ENCODE peak calls at places on chromosomes 12 and 14, in seven cellular contexts. E is SK-N-SH, Z is GM12878, U is HepG2, D is K562, X is H1, K is HCT116. N is an unnamed sample.

GRCh38 chr14:101758913-101759593 is 2.5 kb upstream of the PPP2R5C start:
- DNase-seq in E (no peak), Z (no peak), U (no peak), D (no peak), X (no peak), K (no peak), N (no peak)

GRCh38 chr14:103121846-103122577 is 1.2 kb upstream of the TNFAIP2 start:
- DNase-seq in E (peak), Z (no peak), U (peak), D (peak), X (peak), K (no peak), N (peak)

GRCh38 chr12:124490584-124491305 is 76.7 kb downstream of the NCOR2 start:
- DNase-seq in E (peak), Z (no peak), U (no peak), D (peak), X (no peak), K (no peak), N (no peak)

GRCh38 chr14:53500191-53500590 is 347.1 kb upstream of the DDHD1 start:
- DNase-seq in E (no peak), Z (no peak), U (no peak), D (no peak), X (no peak), K (no peak), N (no peak)

GRCh38 chr12:28248555-28249127 is 58.4 kb downstream of the CCDC91 start:
- DNase-seq in E (no peak), Z (no peak), U (no peak), D (no peak), X (no peak), K (no peak), N (no peak)

GRCh38 chr12:15664491-15664890 is 124.7 kb downstream of the EPS8 start:
- DNase-seq in E (no peak), Z (no peak), U (no peak), D (no peak), X (no peak), K (no peak), N (no peak)

GRCh38 chr12:94640134-94640928 is 10.0 kb downstream of the TMCC3 start:
- DNase-seq in E (no peak), Z (peak), U (no peak), D (no peak), X (no peak), K (no peak), N (no peak)

GRCh38 chr12:67928621-67929369 is 60.5 kb upstream of the IFNG-AS1 start:
- DNase-seq in E (no peak), Z (no peak), U (no peak), D (no peak), X (no peak), K (no peak), N (no peak)

GRCh38 chr12:65106948-65107347 is 14.2 kb downstream of the WIF1 start:
- DNase-seq in E (no peak), Z (no peak), U (no peak), D (no peak), X (no peak), K (no peak), N (peak)

GRCh38 chr12:73892181-73892580 is 645.5 kb upstream of the ATXN7L3B start:
- DNase-seq in E (no peak), Z (no peak), U (no peak), D (no peak), X (no peak), K (no peak), N (no peak)

GRCh38 chr12:30019386-30020140 is 235.8 kb upstream of the TMTC1 start:
- DNase-seq in E (peak), Z (no peak), U (no peak), D (no peak), X (no peak), K (no peak), N (no peak)

GRCh38 chr14:78414172-78414571 is 244.0 kb downstream of the NRXN3 start:
- DNase-seq in E (no peak), Z (no peak), U (no peak), D (no peak), X (no peak), K (no peak), N (no peak)

GRCh38 chr14:73607241-73607640 is 5.1 kb upstream of the ACOT6 start:
- DNase-seq in E (no peak), Z (no peak), U (no peak), D (no peak), X (no peak), K (no peak), N (no peak)

GRCh38 chr12:49527361-49528130 is 11.3 kb upstream of the KCNH3 start:
- DNase-seq in E (no peak), Z (no peak), U (no peak), D (no peak), X (no peak), K (no peak), N (no peak)

GRCh38 chr12:95836630-95837239 is 22.0 kb upstream of the SNRPF start:
- DNase-seq in E (no peak), Z (no peak), U (no peak), D (no peak), X (no peak), K (no peak), N (peak)

GRCh38 chr14:89407856-89408255 is 9.2 kb downstream of the FOXN3 start:
- DNase-seq in E (no peak), Z (no peak), U (no peak), D (no peak), X (no peak), K (no peak), N (no peak)

GRCh38 chr12:46983959-46984833 is 95.2 kb upstream of the PCED1B start:
- DNase-seq in E (peak), Z (peak), U (peak), D (peak), X (peak), K (peak), N (peak)

GRCh38 chr14:33592298-33592697 is 358.6 kb downstream of the EGLN3 start:
- DNase-seq in E (no peak), Z (no peak), U (no peak), D (no peak), X (no peak), K (no peak), N (no peak)

GRCh38 chr14:71780822-71781221 is 151.4 kb upstream of the RGS6 start:
- DNase-seq in E (no peak), Z (no peak), U (no peak), D (no peak), X (no peak), K (no peak), N (no peak)

GRCh38 chr14:69715725-69716482 is 51.0 kb upstream of the SRSF5 start:
- DNase-seq in E (peak), Z (no peak), U (no peak), D (no peak), X (no peak), K (no peak), N (peak)

GRCh38 chr12:113936460-113936859 is 29.7 kb downstream of the RBM19 start:
- DNase-seq in E (no peak), Z (no peak), U (no peak), D (no peak), X (no peak), K (no peak), N (no peak)

DNA sequence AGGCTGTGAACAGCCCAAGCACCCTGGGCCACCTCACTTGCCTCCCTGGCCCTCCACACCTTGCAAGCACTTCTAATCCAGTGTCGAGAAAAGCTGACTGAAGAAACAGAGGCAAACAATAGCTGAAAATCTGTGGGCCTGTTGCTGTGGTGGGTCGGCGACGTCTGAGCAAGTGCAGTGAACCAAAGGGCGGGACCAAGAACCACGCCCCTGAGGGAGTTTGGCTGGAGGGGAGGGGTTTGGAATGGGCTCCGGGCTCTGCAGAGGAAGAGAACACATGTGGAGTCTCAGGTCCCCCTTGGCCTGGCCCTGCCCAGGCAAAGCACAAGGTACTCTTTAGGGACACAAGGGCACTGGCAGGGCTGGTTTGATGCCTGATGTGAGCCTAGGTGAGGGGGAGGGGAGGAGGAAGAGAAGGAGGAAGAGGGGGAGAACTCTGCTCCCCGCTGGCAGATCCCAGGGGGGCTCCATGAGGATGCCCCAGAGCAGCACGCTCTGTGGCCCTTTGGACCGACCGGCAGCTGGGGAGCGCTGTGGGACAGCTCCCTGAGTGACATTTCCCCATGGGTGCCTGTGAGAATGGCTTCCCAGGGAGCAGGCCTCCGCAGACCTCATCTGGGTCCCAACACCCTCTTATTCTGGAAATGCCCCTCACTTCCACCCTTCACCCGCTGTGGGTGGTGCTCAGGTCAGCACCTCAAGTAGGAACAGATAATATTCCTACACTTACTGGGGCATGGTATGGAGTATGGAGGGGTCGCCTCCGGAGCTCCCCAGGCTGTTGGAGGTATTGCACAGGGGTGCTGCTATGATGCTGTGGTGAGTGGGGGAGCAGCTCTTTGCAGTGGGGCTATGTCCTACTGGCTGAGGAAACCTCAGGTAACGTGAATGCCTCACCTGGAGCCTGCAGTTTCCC is 85.5 kb downstream of the CPSF2 start:
- DNase-seq in E (no peak), Z (no peak), U (no peak), D (peak), X (peak), K (no peak), N (no peak)
- TF ChIP-seq JUND in E (no peak), Z (no peak), U (no peak), D (no peak), X (no peak), K (no peak), N (no peak)

DNA sequence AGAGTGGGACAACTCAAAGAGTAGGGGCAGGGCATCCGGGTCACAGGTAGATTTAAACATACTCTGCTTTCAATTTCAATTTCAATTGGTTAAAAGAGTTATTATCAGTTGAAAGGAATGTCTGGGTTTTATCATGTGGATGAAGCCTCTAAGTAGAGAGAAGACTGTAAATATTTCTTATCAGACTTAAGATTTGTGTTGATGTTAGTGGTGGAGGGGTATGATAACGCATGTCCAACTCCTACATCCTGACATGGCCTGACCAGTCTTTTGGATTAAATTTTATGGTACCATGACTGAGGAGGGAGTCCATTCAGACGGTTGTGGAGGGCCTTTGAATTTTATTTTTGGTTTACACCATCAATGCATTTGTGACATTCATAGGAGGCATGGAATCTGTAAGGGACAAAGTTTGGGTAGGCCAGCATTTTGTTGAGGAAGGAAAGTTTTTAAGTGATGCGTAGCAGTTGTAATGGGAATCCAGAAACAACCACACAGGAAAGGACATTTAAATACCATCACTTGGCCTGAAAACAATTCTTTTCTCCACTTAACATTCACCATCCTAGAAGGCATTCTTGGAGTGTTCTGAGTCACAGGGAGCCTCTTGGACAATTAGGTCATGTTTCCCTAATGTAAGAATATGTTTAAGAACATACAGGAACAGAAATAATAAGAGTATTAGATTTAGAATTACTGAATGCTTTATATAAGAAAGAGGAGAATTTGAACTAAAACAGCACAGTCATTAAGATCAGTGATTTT is 371.9 kb downstream of the ATP23 start:
- DNase-seq in E (no peak), Z (no peak), U (no peak), D (no peak), X (no peak), K (no peak), N (no peak)
- TF ChIP-seq JUND in E (peak), Z (no peak), U (no peak), D (no peak), X (no peak), K (no peak), N (no peak)

DNA sequence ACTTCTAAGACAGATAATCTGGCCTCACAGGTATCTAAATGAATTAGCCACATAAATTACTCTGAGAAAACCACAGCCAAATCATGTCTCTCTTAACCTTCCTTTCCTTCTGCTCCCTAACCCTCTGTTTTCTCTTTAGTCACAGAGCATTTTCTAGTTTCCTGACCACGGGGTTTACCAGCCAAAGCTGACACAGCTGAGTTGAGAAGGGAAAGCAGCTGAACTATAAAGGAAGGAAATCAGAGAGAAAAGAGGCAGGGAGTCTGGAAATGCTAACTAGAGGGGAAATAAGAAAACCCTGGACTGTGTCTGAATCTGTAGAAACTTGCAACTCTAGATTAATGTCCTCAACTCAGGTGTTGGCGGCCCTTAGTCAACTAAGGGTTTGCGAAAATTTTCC is 24.4 kb downstream of the ANKS1B start:
- DNase-seq in E (peak), Z (no peak), U (no peak), D (no peak), X (no peak), K (no peak), N (no peak)
- TF ChIP-seq JUND in E (no peak), Z (no peak), U (no peak), D (no peak), X (no peak), K (no peak), N (no peak)

GRCh38 chr12:62761658-62762057 is 173.3 kb downstream of the PPM1H start:
- DNase-seq in E (no peak), Z (no peak), U (no peak), D (no peak), X (no peak), K (no peak), N (no peak)
- TF ChIP-seq JUND in E (no peak), Z (no peak), U (no peak), D (no peak), X (no peak), K (no peak), N (no peak)

DNA sequence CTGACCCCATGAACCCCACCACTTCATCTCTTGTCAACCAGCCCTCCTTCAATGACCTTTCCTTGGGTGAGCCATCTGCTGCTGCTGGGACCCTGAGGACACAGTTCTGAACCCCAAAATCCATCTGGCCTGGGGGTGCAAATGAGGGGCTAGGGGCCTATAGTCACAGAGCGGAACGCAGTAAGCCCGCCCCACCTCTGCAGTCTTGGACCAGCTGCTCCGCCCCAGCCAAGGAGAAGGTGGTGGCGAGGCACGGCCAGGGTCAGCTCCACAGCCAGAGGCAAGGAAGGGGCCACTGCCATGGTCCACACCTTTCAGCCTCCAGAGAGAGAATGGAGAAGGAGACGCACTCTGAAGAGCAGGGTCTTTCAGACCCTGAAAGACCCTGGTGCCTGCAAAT is 5.1 kb downstream of the TMEM179 start:
- DNase-seq in E (no peak), Z (no peak), U (no peak), D (no peak), X (no peak), K (no peak), N (no peak)
- TF ChIP-seq JUND in E (no peak), Z (no peak), U (no peak), D (no peak), X (no peak), K (no peak), N (no peak)

DNA sequence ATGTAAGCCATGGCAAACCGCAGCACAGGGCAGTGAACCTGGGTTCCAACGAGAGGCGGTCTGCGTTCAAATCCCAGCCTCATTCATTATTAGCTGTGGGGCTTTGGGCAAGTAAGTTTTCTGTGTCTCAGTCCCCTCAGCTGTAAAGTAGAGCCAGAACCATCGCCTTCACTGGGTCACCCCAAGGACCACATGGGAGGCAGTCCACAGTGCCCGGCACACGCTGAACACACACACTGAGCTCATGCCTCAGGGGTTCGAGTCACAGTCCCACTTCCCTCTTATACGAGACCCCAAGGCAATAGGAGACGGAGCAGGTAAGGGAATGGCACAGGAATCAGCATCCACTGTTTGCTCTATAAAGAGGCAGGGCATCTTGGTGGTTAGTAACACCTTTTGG is 19.1 kb downstream of the LRTM2 start:
- DNase-seq in E (no peak), Z (no peak), U (no peak), D (no peak), X (no peak), K (no peak), N (no peak)
- TF ChIP-seq JUND in E (no peak), Z (no peak), U (no peak), D (no peak), X (no peak), K (no peak), N (no peak)

GRCh38 chr12:12582193-12582881 is 19.7 kb upstream of the DUSP16 start:
- DNase-seq in E (no peak), Z (peak), U (no peak), D (no peak), X (no peak), K (no peak), N (no peak)
- TF ChIP-seq JUND in E (no peak), Z (no peak), U (no peak), D (no peak), X (no peak), K (no peak), N (no peak)

DNA sequence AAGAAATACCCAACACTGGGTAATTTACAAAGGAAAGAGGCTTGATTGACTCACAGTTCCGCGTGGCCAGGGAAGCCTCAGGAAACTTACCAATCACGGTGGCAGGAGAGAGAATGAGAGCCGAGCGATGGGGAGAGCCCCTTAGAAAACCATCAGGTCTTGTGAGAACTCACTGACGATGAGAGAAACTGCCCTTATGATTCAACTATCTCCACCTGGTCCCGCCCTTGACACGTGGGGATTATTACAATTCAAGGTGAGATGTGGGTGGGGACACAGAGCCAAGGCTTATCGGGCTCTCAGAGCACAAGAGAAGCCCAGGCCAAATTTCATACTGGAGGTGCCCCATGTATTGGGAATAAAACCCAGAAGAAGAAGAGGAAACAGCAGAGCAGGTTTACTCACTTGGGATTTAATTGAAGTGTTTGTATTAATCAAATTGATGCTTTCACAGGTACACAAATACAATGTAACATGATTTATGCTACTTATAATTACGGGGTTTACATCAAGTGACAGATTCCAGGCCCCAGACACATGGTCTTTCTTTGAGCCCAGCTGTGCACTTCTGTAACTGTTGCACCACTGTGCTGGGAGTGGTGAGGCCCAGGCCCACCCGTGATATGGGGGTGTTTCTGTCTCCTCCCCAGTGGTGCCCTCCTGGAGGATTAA is 8.2 kb upstream of the CCDC85C start:
- DNase-seq in E (no peak), Z (no peak), U (no peak), D (no peak), X (no peak), K (no peak), N (no peak)
- TF ChIP-seq JUND in E (no peak), Z (no peak), U (no peak), D (no peak), X (no peak), K (no peak), N (no peak)

GRCh38 chr12:2244013-2244861 is 191.4 kb downstream of the CACNA1C start:
- DNase-seq in E (no peak), Z (no peak), U (peak), D (no peak), X (no peak), K (peak), N (no peak)
- TF ChIP-seq JUND in E (no peak), Z (no peak), U (no peak), D (no peak), X (peak), K (no peak), N (no peak)

DNA sequence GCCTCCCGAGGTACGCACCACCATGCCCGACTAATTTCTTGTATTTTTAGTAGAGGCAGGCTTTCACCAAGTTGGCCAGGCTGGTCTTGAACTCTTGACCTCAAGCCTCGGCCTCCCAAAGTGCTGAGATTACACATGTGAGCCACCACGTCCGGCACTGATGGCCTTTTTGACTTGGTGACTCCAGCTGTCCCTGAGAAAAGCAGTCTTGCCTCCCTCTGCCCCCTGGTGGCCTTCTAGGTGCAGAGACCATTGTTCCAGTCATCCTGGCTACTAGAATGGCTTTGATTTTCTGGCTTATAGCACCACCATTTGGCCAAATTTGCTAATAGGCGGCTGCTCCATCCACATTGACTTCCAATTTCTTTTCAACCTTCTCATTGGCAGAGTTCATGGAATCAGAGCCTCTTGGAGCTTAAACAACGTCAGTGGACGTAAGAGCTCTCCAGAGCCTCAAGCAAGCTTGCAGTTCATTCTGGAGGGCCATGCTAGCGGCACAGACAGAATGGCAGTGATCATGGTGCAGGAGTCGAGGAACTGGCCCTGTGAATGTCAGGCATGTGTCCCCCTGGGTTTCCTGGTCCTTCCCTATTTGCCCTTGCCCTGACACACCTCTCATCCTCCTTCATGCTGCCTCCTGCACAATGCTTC is 25.4 kb upstream of the EIF4B start:
- DNase-seq in E (peak), Z (peak), U (peak), D (peak), X (peak), K (peak), N (no peak)
- TF ChIP-seq JUND in E (no peak), Z (no peak), U (no peak), D (peak), X (no peak), K (no peak), N (no peak)